ENCODE peak calls at places on chromosome 5, in eight cellular contexts. Z, O, N, K, L, I, U and V are unnamed samples.

GRCh38 chr5:133260715-133261114 is 208.9 kb downstream of the HSPA4 start:
- DNase-seq in Z (no peak), O (no peak), N (no peak), K (no peak), L (no peak), I (no peak), U (no peak), V (no peak)

GRCh38 chr5:6712136-6712581 is 1.1 kb upstream of the TENT4A start:
- DNase-seq in Z (peak; percentile 82), O (peak; percentile 66), N (peak; percentile 61), K (no peak), L (peak; percentile 73), I (peak; percentile 15), U (peak; percentile 60), V (no peak)

GRCh38 chr5:169848271-169848670 is 132.0 kb downstream of the INSYN2B start:
- DNase-seq in Z (no peak), O (no peak), N (no peak), K (no peak), L (no peak), I (no peak), U (no peak), V (no peak)

GRCh38 chr5:96293966-96294886 is 138.8 kb downstream of the PCSK1 start:
- DNase-seq in Z (no peak), O (no peak), N (peak; percentile 50), K (no peak), L (peak; percentile 82), I (no peak), U (no peak), V (no peak)

GRCh38 chr5:111229871-111230812 is 6.0 kb downstream of the CAMK4 start:
- DNase-seq in Z (peak; percentile 62), O (no peak), N (no peak), K (no peak), L (no peak), I (no peak), U (no peak), V (no peak)

GRCh38 chr5:137174206-137174605 is 324.9 kb downstream of the SPOCK1 start:
- DNase-seq in Z (no peak), O (no peak), N (no peak), K (no peak), L (no peak), I (no peak), U (no peak), V (no peak)

GRCh38 chr5:154972476-154973080 is 31.7 kb downstream of the MRPL22 start:
- DNase-seq in Z (peak; percentile 30), O (peak; percentile 55), N (peak; percentile 44), K (no peak), L (peak; percentile 53), I (no peak), U (peak; percentile 21), V (no peak)

GRCh38 chr5:110258460-110258859 is 468.0 kb downstream of the TMEM232 start:
- DNase-seq in Z (no peak), O (no peak), N (peak; percentile 68), K (no peak), L (no peak), I (no peak), U (no peak), V (no peak)

GRCh38 chr5:35066260-35066795 is 18.6 kb upstream of the AGXT2 start:
- DNase-seq in Z (peak; percentile 11), O (no peak), N (no peak), K (no peak), L (no peak), I (no peak), U (no peak), V (no peak)

GRCh38 chr5:102561894-102562760 is 63.3 kb upstream of the SLCO6A1 start:
- DNase-seq in Z (peak; percentile 57), O (peak; percentile 39), N (peak; percentile 19), K (no peak), L (peak; percentile 1), I (no peak), U (no peak), V (no peak)

GRCh38 chr5:68845121-68845520 is 248.7 kb upstream of the SLC30A5 start:
- DNase-seq in Z (no peak), O (no peak), N (peak; percentile 23), K (no peak), L (no peak), I (no peak), U (no peak), V (no peak)

GRCh38 chr5:41748631-41749030 is 121.6 kb downstream of the OXCT1 start:
- DNase-seq in Z (peak; percentile 88), O (no peak), N (peak; percentile 67), K (no peak), L (peak; percentile 50), I (no peak), U (no peak), V (peak; percentile 38)

GRCh38 chr5:141810702-141811101 is 67.5 kb downstream of the PCDH1 start:
- DNase-seq in Z (no peak), O (no peak), N (no peak), K (no peak), L (no peak), I (no peak), U (no peak), V (no peak)

GRCh38 chr5:150523472-150524350 is 15.8 kb downstream of the NDST1 start:
- DNase-seq in Z (peak; percentile 70), O (peak; percentile 87), N (peak; percentile 79), K (no peak), L (peak; percentile 81), I (no peak), U (peak; percentile 59), V (peak; percentile 78)

DNA sequence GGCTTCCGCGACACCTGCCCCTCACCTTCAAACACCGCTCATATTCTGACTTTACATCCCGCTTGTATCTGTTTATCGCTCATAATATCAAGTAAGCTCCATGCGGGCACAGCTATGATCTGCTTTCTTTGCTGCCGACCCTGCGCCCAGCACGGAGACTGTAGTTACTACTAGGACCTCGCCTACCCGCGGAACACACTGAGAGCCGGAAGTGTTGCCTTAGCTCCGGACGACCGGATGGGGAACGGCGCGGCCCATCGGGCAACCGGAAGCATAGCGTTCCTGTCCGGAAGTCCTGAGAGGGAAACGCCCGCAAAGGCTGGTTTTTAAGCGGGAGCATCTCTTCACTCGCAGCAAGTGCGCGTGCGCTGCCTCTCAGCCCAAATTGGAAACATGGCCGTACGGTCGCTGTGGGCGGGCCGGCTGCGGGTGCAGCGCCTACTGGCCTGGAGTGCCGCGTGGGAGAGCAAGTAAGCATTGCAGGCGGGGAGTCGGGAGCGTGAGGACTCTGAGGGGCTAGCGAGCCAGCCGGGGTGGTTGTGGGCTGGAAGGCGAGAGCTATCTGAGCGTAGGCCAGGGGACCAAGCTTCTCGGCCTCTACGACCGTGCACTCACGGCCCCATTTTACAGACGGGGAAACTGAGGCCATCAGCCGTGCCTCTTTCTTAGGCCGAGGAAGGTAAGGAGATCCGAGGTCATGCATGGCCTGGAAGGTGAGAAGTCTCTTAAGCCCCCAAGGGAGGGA is at the start of gene GRPEL2:
- DNase-seq in Z (peak; percentile 98), O (peak; percentile 98), N (peak; percentile 97), K (peak; percentile 83), L (peak; percentile 98), I (peak; percentile 79), U (peak; percentile 94), V (peak; percentile 93)
- TF ChIP-seq CTCF in Z (no peak), O (peak; percentile 8), N (no peak), K (no peak), L (no peak), I (no peak), U (no peak), V (no peak)

GRCh38 chr5:44862808-44863207 is 54.1 kb downstream of the MRPS30 start:
- DNase-seq in Z (peak; percentile 30), O (peak; percentile 33), N (peak; percentile 44), K (no peak), L (peak; percentile 1), I (no peak), U (no peak), V (peak; percentile 21)
- TF ChIP-seq CTCF in Z (peak; percentile 33), O (peak; percentile 54), N (peak; percentile 49), K (no peak), L (peak; percentile 22), I (no peak), U (no peak), V (peak; percentile 58)

GRCh38 chr5:157354825-157355224 is 88.9 kb downstream of the CYFIP2 start:
- DNase-seq in Z (no peak), O (peak; percentile 19), N (no peak), K (no peak), L (no peak), I (no peak), U (no peak), V (no peak)
- TF ChIP-seq CTCF in Z (peak; percentile 14), O (peak; percentile 46), N (peak; percentile 49), K (no peak), L (peak; percentile 30), I (no peak), U (no peak), V (no peak)

GRCh38 chr5:94747371-94747770 is 128.9 kb downstream of the SLF1 start:
- DNase-seq in Z (no peak), O (no peak), N (no peak), K (no peak), L (no peak), I (no peak), U (no peak), V (no peak)

GRCh38 chr5:94744906-94745305 is 126.4 kb downstream of the SLF1 start:
- DNase-seq in Z (peak; percentile 27), O (no peak), N (no peak), K (no peak), L (no peak), I (no peak), U (no peak), V (peak; percentile 12)

GRCh38 chr5:94745786-94746730 is 127.6 kb downstream of the SLF1 start:
- DNase-seq in Z (peak; percentile 71), O (no peak), N (no peak), K (no peak), L (peak; percentile 59), I (no peak), U (no peak), V (peak; percentile 56)

GRCh38 chr5:94748212-94748611 is 129.7 kb downstream of the SLF1 start:
- DNase-seq in Z (no peak), O (no peak), N (no peak), K (no peak), L (no peak), I (no peak), U (no peak), V (no peak)

DNA sequence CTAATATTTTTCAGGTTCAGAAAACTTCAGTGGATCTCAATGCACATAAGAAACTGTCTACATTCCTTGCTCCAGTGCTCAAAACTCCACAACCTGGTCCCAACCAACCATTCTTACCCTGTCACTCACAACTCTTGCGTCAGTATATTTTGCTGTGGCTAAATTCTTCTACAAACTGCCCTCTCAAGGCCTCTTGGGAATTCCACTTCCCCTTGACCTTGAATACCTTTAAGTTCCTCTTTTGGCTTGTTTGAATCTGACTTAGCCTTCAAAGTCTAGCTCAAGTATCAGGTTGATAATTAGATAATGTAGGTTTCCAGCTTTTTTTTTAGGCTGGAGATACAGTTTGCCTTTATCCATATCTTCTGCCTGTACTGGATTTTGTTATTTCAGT is 128.3 kb downstream of the SLF1 start:
- DNase-seq in Z (peak; percentile 75), O (no peak), N (no peak), K (no peak), L (no peak), I (no peak), U (no peak), V (no peak)
- TF ChIP-seq CTCF in Z (no peak), O (no peak), N (no peak), K (no peak), L (no peak), I (no peak), U (no peak), V (no peak)